ENCODE peak calls at places on chromosomes 12 and 14, in nine cellular contexts. D is fibroblast of mammary gland, L is kidney, X is pancreas, S is HFF-Myc, R is Peyer's patch, U is OCI-LY7, P is ovary, V is choroid plexus epithelial cell. H is an unnamed sample.

GRCh38 chr14:75063491-75064204 is at the start of gene ACYP1:
- DNase-seq in D (peak), L (peak), X (peak), S (no peak), R (peak), U (peak), P (peak), V (peak), H (peak)

GRCh38 chr12:54421175-54421872 is 2.3 kb upstream of the ITGA5 start:
- DNase-seq in D (peak), L (no peak), X (no peak), S (no peak), R (peak), U (no peak), P (no peak), V (no peak), H (peak)

GRCh38 chr12:27779416-27779815 is 617 bp upstream of the KLHL42 start:
- DNase-seq in D (peak), L (peak), X (peak), S (no peak), R (peak), U (peak), P (peak), V (peak), H (peak)

GRCh38 chr14:103104654-103105511 is 10.4 kb downstream of the EXOC3L4 start:
- DNase-seq in D (peak), L (peak), X (peak), S (no peak), R (peak), U (peak), P (peak), V (peak), H (peak)

GRCh38 chr12:45637706-45638105 is 91.8 kb upstream of the ARID2 start:
- DNase-seq in D (peak), L (no peak), X (no peak), S (peak), R (no peak), U (no peak), P (no peak), V (peak), H (peak)

GRCh38 chr14:77707724-77708408 is at the start of the genes ALKBH1 and SLIRP:
- DNase-seq in D (peak), L (peak), X (peak), S (peak), R (peak), U (peak), P (peak), V (peak), H (peak)

GRCh38 chr12:8687846-8688601 is 9.8 kb upstream of the RIMKLB start:
- DNase-seq in D (peak), L (no peak), X (no peak), S (peak), R (no peak), U (peak), P (peak), V (peak), H (peak)

GRCh38 chr12:93819048-93819491 is 141.9 kb downstream of the CRADD start:
- DNase-seq in D (peak), L (peak), X (no peak), S (no peak), R (peak), U (no peak), P (peak), V (peak), H (peak)

GRCh38 chr12:42483534-42483857 is 106.0 kb downstream of the PRICKLE1 start:
- DNase-seq in D (no peak), L (peak), X (peak), S (no peak), R (peak), U (no peak), P (peak), V (no peak), H (no peak)

GRCh38 chr12:25458047-25458552 is 95.0 kb downstream of the LMNTD1 start:
- DNase-seq in D (peak), L (no peak), X (no peak), S (peak), R (no peak), U (no peak), P (no peak), V (peak), H (peak)
- TF ChIP-seq CTCF in D (no peak), L (no peak), X (no peak), S (no peak), R (no peak), U (no peak), P (no peak), V (no peak), H (no peak)

DNA sequence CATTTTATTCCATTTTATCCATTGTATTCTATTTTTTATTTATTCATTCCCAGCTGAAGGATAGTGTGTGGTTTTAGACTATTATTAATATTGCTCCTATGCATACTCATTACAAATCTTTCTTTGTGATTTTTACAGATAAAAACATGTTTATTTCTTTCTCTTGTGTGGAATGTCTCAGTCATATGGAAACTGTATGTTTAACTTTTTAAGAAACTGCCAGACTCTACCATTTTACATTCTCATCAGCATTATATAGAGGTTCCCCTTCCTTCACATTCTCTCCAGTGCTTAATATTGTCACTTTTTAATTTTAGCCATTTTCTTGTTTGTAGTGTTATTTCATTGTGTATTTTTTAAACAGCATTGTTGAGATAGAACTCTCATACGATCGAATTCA is 26.7 kb downstream of the PALS1 start:
- DNase-seq in D (no peak), L (no peak), X (no peak), S (no peak), R (no peak), U (no peak), P (no peak), V (no peak), H (no peak)
- H3K4me3 ChIP-seq in D (no peak), L (no peak), X (no peak), S (no peak), R (no peak), U (no peak), P (no peak), V (no peak), H (peak)

DNA sequence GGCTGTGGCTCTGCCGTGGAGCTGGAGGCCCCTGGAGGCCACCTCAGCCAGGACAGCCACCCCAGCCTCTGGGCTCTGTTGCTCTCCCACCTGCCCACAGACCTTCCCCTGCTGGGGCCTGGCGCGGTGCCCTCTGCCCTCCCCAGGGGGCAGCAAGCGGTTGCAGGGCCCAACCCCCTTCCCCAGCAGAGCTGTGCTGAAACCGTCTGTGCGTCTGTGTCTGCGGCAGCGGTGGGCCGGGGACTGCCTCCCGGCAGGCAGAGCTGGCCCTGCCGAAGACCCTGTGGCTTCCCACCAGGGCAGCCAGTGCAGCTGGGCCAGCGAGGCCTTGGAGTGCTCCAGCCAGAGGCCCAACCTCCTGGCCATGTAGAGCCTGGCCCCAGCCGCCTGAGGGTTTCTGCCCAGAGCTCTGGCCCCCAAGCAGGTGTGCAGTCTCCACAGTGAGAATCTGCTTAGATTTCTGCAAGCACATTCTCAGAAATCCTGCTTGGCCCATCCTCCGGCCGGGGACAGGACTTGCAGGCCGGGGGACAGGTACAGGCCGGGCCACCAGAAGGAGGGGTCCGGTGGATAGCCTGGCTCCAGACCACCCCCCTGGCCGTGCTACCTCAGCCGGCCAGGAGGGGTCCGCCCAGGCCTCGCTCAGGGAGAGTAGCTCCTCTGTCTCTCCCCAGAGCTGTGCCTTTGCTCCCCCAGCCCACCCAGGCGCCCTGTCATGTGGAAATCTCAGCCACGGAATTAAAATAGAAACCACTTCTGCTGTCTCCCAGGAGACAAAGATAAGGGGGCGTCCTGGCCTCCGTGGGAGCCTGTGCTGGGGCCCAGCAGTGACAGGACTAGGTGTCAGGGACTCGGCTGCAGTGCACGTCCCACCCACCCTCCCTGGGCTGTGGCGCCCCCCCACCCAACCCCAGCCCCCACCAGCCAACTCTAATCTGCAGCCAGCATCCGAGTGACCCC is 3.5 kb upstream of the CRIP2 start:
- DNase-seq in D (no peak), L (no peak), X (peak), S (no peak), R (no peak), U (no peak), P (peak), V (no peak), H (no peak)
- TF ChIP-seq CTCF in D (no peak), L (no peak), X (no peak), S (no peak), R (no peak), U (peak), P (no peak), V (peak), H (no peak)

GRCh38 chr14:36524874-36525745 is 5.1 kb upstream of the NKX2-1 start:
- DNase-seq in D (peak), L (no peak), X (no peak), S (no peak), R (no peak), U (no peak), P (no peak), V (no peak), H (no peak)
- H3K4me3 ChIP-seq in D (no peak), L (no peak), X (no peak), S (no peak), R (no peak), U (no peak), P (no peak), V (no peak), H (no peak)

GRCh38 chr14:85195872-85196477 is 334.0 kb upstream of the FLRT2 start:
- DNase-seq in D (peak), L (no peak), X (no peak), S (no peak), R (no peak), U (peak), P (no peak), V (peak), H (peak)
- TF ChIP-seq CTCF in D (peak), L (peak), X (peak), S (peak), R (peak), U (peak), P (no peak), V (peak), H (peak)

DNA sequence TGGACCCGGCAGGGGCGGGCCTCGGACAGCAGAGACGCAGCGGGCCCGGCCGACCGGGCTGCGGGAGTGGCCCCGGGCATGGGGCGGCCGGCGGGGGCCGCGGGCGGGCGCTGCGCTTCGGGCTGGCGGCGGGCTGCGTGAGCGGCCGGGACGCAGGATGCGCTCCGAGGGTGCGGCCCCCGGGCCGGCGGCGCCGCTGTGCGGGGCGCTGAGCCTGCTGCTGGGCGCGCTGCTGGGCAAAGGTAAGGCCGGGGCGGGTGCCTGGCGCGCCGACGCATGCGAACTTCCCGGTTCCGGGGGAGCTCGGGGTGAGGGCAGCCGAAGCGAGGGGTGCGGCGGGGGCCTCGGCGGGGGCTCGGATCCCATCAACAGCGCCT is 264 bp downstream of the TMEM132C start:
- DNase-seq in D (no peak), L (no peak), X (no peak), S (no peak), R (no peak), U (no peak), P (no peak), V (no peak), H (no peak)
- H3K4me3 ChIP-seq in D (no peak), L (no peak), X (no peak), S (no peak), R (peak), U (no peak), P (peak), V (no peak), H (no peak)

GRCh38 chr14:86038401-86038985 is 508.5 kb downstream of the FLRT2 start:
- DNase-seq in D (peak), L (no peak), X (peak), S (peak), R (no peak), U (peak), P (no peak), V (peak), H (peak)

DNA sequence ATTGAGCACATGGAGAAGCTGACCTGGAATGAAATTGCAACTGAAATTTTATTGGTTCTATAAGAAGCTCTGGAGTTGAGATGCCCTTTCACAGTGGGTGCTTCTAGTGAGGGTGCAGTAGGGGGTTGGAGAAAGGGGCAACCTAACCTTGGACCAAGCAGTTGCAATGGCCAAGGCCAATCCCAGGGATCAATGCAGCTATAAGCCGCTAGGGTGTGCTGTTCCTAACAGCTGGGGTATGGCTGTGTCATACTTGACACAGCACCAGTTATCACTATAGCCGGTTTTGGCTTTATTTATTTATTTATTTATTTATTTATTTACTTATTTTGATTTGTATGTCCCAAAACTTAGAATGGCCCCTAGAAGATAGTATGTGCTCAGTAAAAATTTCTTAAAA is 505.9 kb downstream of the FLRT2 start:
- DNase-seq in D (peak), L (no peak), X (no peak), S (no peak), R (no peak), U (peak), P (no peak), V (peak), H (peak)
- TF ChIP-seq CTCF in D (peak), L (no peak), X (no peak), S (peak), R (no peak), U (peak), P (no peak), V (peak), H (peak)

DNA sequence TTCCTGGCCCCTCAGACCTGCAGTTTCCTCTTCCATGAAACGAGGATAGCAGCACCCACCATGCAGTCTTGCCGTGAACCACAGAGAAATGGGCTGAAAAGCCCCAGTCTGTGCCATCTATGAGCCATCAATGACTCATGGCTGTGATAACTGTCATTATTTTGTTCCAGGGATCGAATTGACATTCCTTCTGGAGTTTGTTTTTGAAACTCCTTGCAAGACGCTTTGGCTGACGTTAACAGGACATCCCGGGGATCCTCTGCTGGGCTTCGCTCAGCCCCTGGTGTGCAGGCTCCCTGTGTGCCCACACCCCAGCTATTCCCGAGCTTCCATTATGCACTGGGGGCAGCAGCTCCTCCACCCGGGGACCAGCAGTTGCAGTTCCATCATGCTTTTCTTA is 33.8 kb downstream of the MMAB start:
- DNase-seq in D (peak), L (peak), X (no peak), S (no peak), R (no peak), U (no peak), P (no peak), V (no peak), H (peak)
- H3K4me3 ChIP-seq in D (no peak), L (no peak), X (no peak), S (no peak), R (no peak), U (no peak), P (no peak), V (no peak), H (no peak)

DNA sequence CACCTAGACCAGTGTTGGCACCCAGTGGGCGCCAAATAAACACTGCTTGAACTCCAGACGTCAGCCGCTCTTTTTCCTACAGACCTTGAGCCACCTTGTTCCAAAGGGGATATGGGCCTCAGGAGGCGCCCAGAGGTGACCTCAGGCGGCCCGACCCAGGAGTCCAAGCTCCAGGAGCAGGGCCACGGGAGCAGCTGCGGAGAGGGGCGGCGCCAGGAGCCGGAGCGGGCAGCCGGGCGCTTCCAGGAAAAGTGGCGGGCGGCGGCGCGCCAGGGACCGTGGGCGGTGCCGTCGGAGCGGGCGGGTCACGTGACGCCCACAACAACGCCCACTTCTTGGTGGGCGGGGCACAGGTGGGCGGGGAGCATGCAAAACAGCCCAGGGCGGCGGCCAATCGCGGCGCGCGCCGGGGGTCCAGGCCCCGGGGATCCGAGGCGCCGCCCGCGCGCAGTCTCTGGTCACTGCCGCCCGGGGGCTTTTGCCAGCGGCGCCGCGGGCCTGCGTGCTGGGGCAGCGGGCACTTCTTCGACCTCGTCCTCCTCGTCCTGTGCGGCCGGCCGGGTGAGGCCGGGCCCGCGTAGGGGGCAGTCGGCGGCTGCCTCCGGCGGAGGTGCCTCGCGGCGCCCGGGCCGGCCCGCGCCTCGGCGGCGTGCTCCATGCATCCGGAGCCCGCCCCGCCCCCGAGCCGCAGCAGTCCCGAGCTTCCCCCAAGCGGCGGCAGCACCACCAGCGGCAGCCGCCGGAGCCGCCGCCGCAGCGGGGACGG is at the start of gene ORAI1:
- DNase-seq in D (peak), L (peak), X (peak), S (peak), R (peak), U (peak), P (peak), V (peak), H (peak)
- TF ChIP-seq CTCF in D (no peak), L (peak), X (no peak), S (no peak), R (peak), U (peak), P (peak), V (no peak), H (peak)

H was measured in fibroblast of the aortic adventitia.